ENCODE peak calls at places on chromosomes 3 and 15, in four cellular contexts. A is GDM1, E is amniotic stem cell, Q is C1 segment of cervical spinal cord. K is an unnamed sample.

GRCh38 chr3:175316799-175317198 is 457.7 kb downstream of the NAALADL2 start:
- DNase-seq in A (no peak), E (no peak), Q (no peak), K (no peak)

GRCh38 chr3:46846624-46847542 is 16.4 kb downstream of the MYL3 start:
- DNase-seq in A (no peak), E (no peak), Q (no peak), K (no peak)

GRCh38 chr3:79002465-79003372 is 765.1 kb downstream of the ROBO1 start:
- DNase-seq in A (no peak), E (no peak), Q (no peak), K (no peak)

GRCh38 chr15:70618929-70619328 is 144.4 kb downstream of the UACA start:
- DNase-seq in A (no peak), E (no peak), Q (no peak), K (no peak)

GRCh38 chr3:183921096-183921495 is 36.4 kb upstream of the PARL start:
- DNase-seq in A (no peak), E (no peak), Q (no peak), K (no peak)

GRCh38 chr15:25762015-25762662 is 101.0 kb downstream of the ATP10A start:
- DNase-seq in A (peak), E (no peak), Q (no peak), K (no peak)

GRCh38 chr15:65400760-65401606 is 21.8 kb downstream of the IGDCC4 start:
- DNase-seq in A (peak), E (no peak), Q (no peak), K (peak)

GRCh38 chr15:70852501-70853269 is 1.3 kb downstream of the LARP6 start:
- DNase-seq in A (no peak), E (no peak), Q (no peak), K (no peak)

GRCh38 chr3:128353991-128354687 is 112.6 kb downstream of the DNAJB8 start:
- DNase-seq in A (no peak), E (no peak), Q (no peak), K (no peak)

GRCh38 chr15:57861039-57861638 is 154.6 kb downstream of the POLR2M start:
- DNase-seq in A (peak), E (peak), Q (no peak), K (peak)

GRCh38 chr3:180594631-180595348 is 7.2 kb upstream of the TTC14 start:
- DNase-seq in A (no peak), E (no peak), Q (no peak), K (peak)

GRCh38 chr3:151281671-151282334 is 3.5 kb upstream of the P2RY14 start:
- DNase-seq in A (no peak), E (no peak), Q (no peak), K (no peak)

GRCh38 chr15:82647045-82647834 is at the start of gene CPEB1:
- DNase-seq in A (no peak), E (no peak), Q (peak), K (no peak)